ENCODE peak calls at places on chromosomes 13 and 19, in nine cellular contexts. A is uterus, Q is A549, C is right atrium auricular region, K is heart left ventricle, B is PC-9, U is left ventricle myocardium inferior, N is GM23338, H is keratinocyte. S is an unnamed sample.
A peak's percentile ranks its signal among the peaks of the same experiment; 100 is the strongest.

GRCh38 chr13:74871671-74872070 is 610.3 kb downstream of the TBC1D4 start:
- DNase-seq in A (no peak), Q (peak; percentile 43), C (no peak), K (no peak), B (no peak), U (no peak), N (no peak), H (no peak), S (no peak)

GRCh38 chr19:47891923-47892666 is 6.0 kb upstream of the SULT2A1 start:
- DNase-seq in A (peak; percentile 46), Q (no peak), C (no peak), K (no peak), B (no peak), U (no peak), N (peak; percentile 15), H (no peak), S (peak; percentile 66)

GRCh38 chr13:95354680-95355487 is 53.6 kb upstream of the ABCC4 start:
- DNase-seq in A (no peak), Q (no peak), C (no peak), K (no peak), B (no peak), U (no peak), N (no peak), H (no peak), S (no peak)

GRCh38 chr13:107650081-107650701 is 565.1 kb downstream of the LIG4 start:
- DNase-seq in A (peak; percentile 15), Q (peak; percentile 27), C (no peak), K (peak; percentile 25), B (peak; percentile 45), U (peak; percentile 13), N (peak; percentile 83), H (no peak), S (peak; percentile 47)

GRCh38 chr13:109412232-109412935 is 374.0 kb downstream of the IRS2 start:
- DNase-seq in A (no peak), Q (peak; percentile 60), C (no peak), K (peak; percentile 63), B (no peak), U (peak; percentile 55), N (peak; percentile 50), H (no peak), S (peak; percentile 85)

GRCh38 chr13:23765531-23765930 is 123.7 kb downstream of the MIPEP start:
- DNase-seq in A (no peak), Q (no peak), C (no peak), K (no peak), B (no peak), U (no peak), N (no peak), H (no peak), S (no peak)

GRCh38 chr19:38665950-38666661 is 18.7 kb downstream of the ACTN4 start:
- DNase-seq in A (peak; percentile 87), Q (peak; percentile 86), C (peak; percentile 82), K (peak; percentile 85), B (peak; percentile 81), U (peak; percentile 73), N (peak; percentile 98), H (no peak), S (no peak)

GRCh38 chr13:29428310-29428991 is 167.0 kb downstream of the SLC7A1 start:
- DNase-seq in A (no peak), Q (no peak), C (no peak), K (peak; percentile 53), B (no peak), U (peak; percentile 61), N (peak; percentile 87), H (no peak), S (no peak)

GRCh38 chr13:23899555-23899954 is 2.3 kb upstream of the C1QTNF9B start:
- DNase-seq in A (peak; percentile 37), Q (peak; percentile 4), C (no peak), K (no peak), B (peak; percentile 11), U (no peak), N (peak; percentile 49), H (no peak), S (peak; percentile 64)

GRCh38 chr13:31797154-31797775 is 57.9 kb downstream of the RXFP2 start:
- DNase-seq in A (no peak), Q (peak; percentile 7), C (no peak), K (no peak), B (no peak), U (no peak), N (peak; percentile 63), H (no peak), S (no peak)

GRCh38 chr13:113413898-113414282 is 39.4 kb downstream of the ADPRHL1 start:
- DNase-seq in A (no peak), Q (no peak), C (no peak), K (peak; percentile 44), B (peak; percentile 33), U (peak; percentile 59), N (no peak), H (no peak), S (no peak)

GRCh38 chr13:102460806-102461205 is 59.0 kb upstream of the FGF14 start:
- DNase-seq in A (no peak), Q (no peak), C (no peak), K (no peak), B (no peak), U (no peak), N (no peak), H (no peak), S (no peak)

DNA sequence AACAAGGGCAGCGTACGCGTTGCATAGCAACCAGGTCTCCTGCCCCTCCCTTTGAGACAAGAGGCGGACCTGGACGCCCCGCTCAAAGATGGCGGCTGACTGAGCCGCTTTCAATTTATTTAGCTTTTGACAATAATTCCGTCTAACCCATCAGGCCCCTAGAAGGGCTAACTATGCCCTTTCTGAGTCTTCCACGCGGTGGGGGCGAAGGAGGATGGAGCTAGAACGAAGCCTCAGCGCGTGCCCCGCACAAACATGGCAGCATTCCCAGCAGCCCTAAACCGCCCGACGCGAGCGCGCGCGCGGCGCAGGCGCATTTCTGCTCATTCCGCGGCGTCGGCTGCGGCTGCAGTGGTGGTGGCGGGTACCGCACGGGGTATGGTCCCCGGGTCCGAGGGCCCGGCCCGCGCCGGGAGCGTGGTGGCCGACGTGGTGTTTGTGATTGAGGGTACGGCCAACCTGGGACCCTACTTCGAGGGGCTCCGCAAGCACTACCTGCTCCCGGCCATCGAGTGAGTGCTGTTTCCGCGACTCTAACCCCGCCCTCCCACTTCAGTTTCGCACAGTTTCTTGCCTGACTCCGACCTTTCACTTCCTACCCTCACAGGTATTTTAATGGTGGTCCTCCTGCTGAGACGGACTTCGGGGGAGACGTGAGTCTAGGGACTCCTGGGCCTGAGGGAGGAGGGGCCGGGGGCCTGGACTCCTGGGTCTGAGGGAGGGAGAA is at the start of gene MED25:
- DNase-seq in A (peak; percentile 84), Q (peak; percentile 92), C (peak; percentile 83), K (peak; percentile 89), B (peak; percentile 89), U (peak; percentile 86), N (peak; percentile 90), H (no peak), S (peak; percentile 89)
- TF ChIP-seq CTCF in A (peak; percentile 52), Q (no peak), C (peak; percentile 57), K (peak; percentile 10), B (no peak), U (peak; percentile 66), N (no peak), H (peak; percentile 32), S (peak; percentile 38)

GRCh38 chr13:110449225-110450015 is 112.1 kb downstream of the RAB20 start:
- DNase-seq in A (no peak), Q (no peak), C (no peak), K (no peak), B (no peak), U (no peak), N (no peak), H (no peak), S (no peak)
- H3K4me1 ChIP-seq in A (no peaks in the 10 kb centered on the region), Q (no peaks in the 10 kb centered on the region), C (no peaks in the 10 kb centered on the region), K (no peaks in the 10 kb centered on the region), B (peaks cover 71% of the 10 kb centered on the region), U (peaks cover 2% of the 10 kb centered on the region), N (peaks cover 12% of the 10 kb centered on the region), H (peaks cover 46% of the 10 kb centered on the region), S (no peaks in the 10 kb centered on the region)

GRCh38 chr13:83881031-83881727 is 1.1 kb downstream of the SLITRK1 start:
- DNase-seq in A (no peak), Q (no peak), C (no peak), K (no peak), B (no peak), U (no peak), N (peak; percentile 10), H (no peak), S (no peak)
- H3K4me3 ChIP-seq in A (no peak overlapping the region), Q (peak overlapping the region; percentile 22), C (no peak overlapping the region), K (no peak overlapping the region), B (no peak overlapping the region), U (no peak overlapping the region), N (peak overlapping the region; percentile 53), H (no peak overlapping the region), S (no peak overlapping the region)

DNA sequence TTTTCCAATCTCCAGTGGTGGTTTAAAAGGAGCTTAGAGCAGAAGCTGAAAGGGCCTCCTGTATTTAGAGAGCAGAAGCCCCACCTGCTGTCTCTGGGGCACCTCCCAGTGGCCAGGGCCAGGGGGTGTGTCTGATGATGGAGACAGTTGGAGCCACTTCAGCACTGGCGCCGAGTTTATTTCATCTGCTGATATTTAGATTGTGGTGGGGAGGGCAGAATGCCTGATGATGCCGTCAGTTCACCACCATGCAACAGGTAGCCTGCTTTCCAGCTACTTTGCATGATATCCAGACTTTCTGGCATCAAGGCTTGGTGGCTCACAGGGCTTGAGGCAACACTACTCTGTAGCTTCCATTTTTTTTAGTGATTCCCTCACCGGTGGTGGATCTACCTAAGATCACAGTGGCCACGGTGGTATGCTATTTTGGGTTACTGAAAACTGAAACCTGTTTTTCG is 371.9 kb downstream of the KCNRG start:
- DNase-seq in A (peak; percentile 34), Q (no peak), C (peak; percentile 72), K (peak; percentile 61), B (peak; percentile 45), U (peak; percentile 64), N (peak; percentile 72), H (no peak), S (peak; percentile 55)
- TF ChIP-seq CTCF in A (no peak), Q (no peak), C (peak; percentile 40), K (peak; percentile 15), B (peak; percentile 18), U (peak; percentile 50), N (peak; percentile 44), H (peak; percentile 25), S (no peak)